ENCODE peak calls at places on chromosomes 5 and 9, in four cellular contexts. K is HepG2, W is H1, L is SK-N-SH. V is an unnamed sample.

GRCh38 chr5:58135571-58136335 is 324.1 kb downstream of the PLK2 start:
- DNase-seq in L (no peak), K (no peak), W (no peak), V (no peak)

GRCh38 chr9:126564716-126565115 is 49.0 kb upstream of the LMX1B start:
- DNase-seq in L (peak), K (no peak), W (no peak), V (no peak)

GRCh38 chr9:118963674-118964073 is 405.6 kb downstream of the BRINP1 start:
- DNase-seq in K (no peak), L (no peak), W (no peak), V (no peak)

GRCh38 chr5:17190242-17190778 is 27.1 kb upstream of the BASP1 start:
- DNase-seq in W (no peak), K (peak), L (peak), V (peak)

GRCh38 chr9:83141887-83142286 is 78.9 kb upstream of the RASEF start:
- DNase-seq in K (no peak), W (no peak), L (no peak), V (no peak)

GRCh38 chr5:143094087-143094511 is 309.4 kb downstream of the NR3C1 start:
- DNase-seq in L (no peak), W (peak), K (no peak), V (no peak)

GRCh38 chr5:117131048-117131679 is 556.5 kb upstream of the SEMA6A start:
- DNase-seq in L (no peak), W (no peak), K (no peak), V (no peak)

GRCh38 chr5:134590992-134591659 is 41.5 kb downstream of the SAR1B start:
- DNase-seq in W (no peak), L (no peak), K (peak), V (peak)

GRCh38 chr9:93112116-93112863 is 16.3 kb downstream of the CARD19 start:
- DNase-seq in W (no peak), K (peak), L (no peak), V (no peak)

GRCh38 chr9:82489579-82489915 is 501.0 kb downstream of the SPATA31D1 start:
- DNase-seq in K (no peak), L (no peak), W (no peak), V (no peak)

GRCh38 chr5:138697720-138698360 is 55.4 kb upstream of the CTNNA1 start:
- DNase-seq in L (peak), K (no peak), W (no peak), V (no peak)

GRCh38 chr9:129197978-129198736 is 20.1 kb upstream of the IER5L start:
- DNase-seq in L (no peak), K (no peak), W (no peak), V (no peak)

GRCh38 chr5:16493261-16493660 is 27.7 kb upstream of the ZNF622 start:
- DNase-seq in W (no peak), K (no peak), L (no peak), V (no peak)

GRCh38 chr9:129143031-129143441 is 31.8 kb downstream of the PTPA start:
- DNase-seq in W (peak), L (peak), K (peak), V (peak)

GRCh38 chr9:13569706-13570423 is 290.4 kb upstream of the MPDZ start:
- DNase-seq in L (no peak), W (no peak), K (no peak), V (no peak)

GRCh38 chr5:10301266-10301665 is 6.4 kb downstream of the CMBL start:
- DNase-seq in K (no peak), L (no peak), W (no peak), V (no peak)

GRCh38 chr9:15831384-15831783 is 278.5 kb downstream of the CCDC171 start:
- DNase-seq in K (no peak), L (no peak), W (no peak), V (no peak)

GRCh38 chr9:15834541-15834940 is 281.7 kb downstream of the CCDC171 start:
- DNase-seq in W (no peak), L (no peak), K (no peak), V (no peak)

GRCh38 chr9:15837079-15837679 is 284.3 kb downstream of the CCDC171 start:
- DNase-seq in K (peak), W (no peak), L (peak), V (peak)
- TF ChIP-seq JUND in K (no peak), W (no peak), L (no peak), V (no peak)

DNA sequence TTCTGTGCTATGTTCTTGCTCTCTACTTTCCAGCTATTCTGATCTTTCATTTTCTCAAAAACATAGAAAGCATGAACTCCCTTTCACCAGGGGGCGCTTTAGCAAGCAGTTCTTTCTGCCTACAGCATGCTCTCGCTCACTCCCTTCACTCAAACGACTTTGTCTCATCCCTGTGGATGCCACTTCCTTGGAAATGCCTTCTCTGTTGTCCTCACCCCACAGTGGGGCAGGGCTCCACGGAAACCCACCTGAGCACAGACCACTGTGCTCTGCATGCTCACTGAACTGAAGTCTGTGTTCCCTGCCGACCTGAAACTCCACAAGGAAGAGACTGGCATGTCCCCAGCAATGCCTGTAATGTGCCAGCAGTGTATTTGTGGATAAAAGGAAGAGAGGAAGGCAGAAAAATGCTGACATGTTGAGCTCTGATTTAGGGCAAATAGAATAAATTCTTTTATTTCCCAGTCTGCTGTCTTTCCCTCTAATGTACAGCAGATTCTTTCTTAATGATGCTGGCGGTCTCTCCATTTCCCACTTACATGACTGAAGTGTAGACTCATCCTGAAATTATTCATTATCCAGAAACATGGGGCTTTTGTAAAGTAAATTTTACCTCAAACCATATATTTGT is 4.9 kb upstream of the ROR2 start:
- DNase-seq in K (peak), W (peak), L (peak), V (peak)
- TF ChIP-seq JUND in K (no peak), W (no peak), L (no peak), V (no peak)

DNA sequence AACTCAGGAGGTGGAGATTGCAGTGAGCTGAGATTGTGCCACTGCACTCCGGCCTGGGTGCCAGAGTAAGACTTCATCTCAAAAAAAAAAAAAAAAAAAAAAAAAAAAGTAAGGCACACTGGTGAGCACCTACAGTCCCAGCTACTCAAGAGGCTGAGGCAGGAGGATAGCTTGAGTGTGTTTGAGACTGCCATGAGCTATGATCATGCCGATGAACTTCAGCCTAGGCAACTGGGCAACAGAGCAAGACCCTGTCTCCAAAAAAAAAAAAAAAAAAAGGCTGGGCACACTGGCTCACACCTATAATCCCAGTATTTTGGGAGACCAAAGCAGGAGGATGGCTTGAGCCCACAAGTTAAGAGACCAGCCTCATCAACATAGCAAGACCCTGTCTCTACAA is 20.3 kb downstream of the UIMC1 start:
- DNase-seq in W (no peak), L (no peak), K (no peak), V (no peak)
- TF ChIP-seq JUND in W (no peak), L (no peak), K (no peak), V (no peak)

GRCh38 chr9:99870126-99870525 is 36.3 kb upstream of the STX17 start:
- DNase-seq in W (no peak), K (no peak), L (no peak), V (no peak)
- TF ChIP-seq JUND in W (no peak), K (no peak), L (no peak), V (no peak)

GRCh38 chr5:41967401-41967800 is 42.3 kb downstream of the FBXO4 start:
- DNase-seq in W (no peak), L (no peak), K (no peak), V (no peak)

GRCh38 chr5:41966706-41967105 is 41.6 kb downstream of the FBXO4 start:
- DNase-seq in L (no peak), K (no peak), W (no peak), V (no peak)

GRCh38 chr5:41961736-41962135 is 36.7 kb downstream of the FBXO4 start:
- DNase-seq in L (no peak), K (no peak), W (no peak), V (no peak)

GRCh38 chr5:41960481-41960880 is 35.4 kb downstream of the FBXO4 start:
- DNase-seq in K (no peak), W (no peak), L (no peak), V (no peak)

GRCh38 chr5:41962491-41962890 is 37.4 kb downstream of the FBXO4 start:
- DNase-seq in L (no peak), W (no peak), K (no peak), V (no peak)
- TF ChIP-seq JUND in L (no peak), W (no peak), K (no peak), V (no peak)

GRCh38 chr5:31731016-31731415 is 92.1 kb downstream of the PDZD2 start:
- DNase-seq in K (no peak), W (no peak), L (no peak), V (no peak)
- TF ChIP-seq JUND in K (no peak), W (no peak), L (no peak), V (no peak)

GRCh38 chr9:88828492-88828974 is 162.7 kb upstream of the S1PR3 start:
- DNase-seq in K (no peak), W (no peak), L (peak), V (no peak)

GRCh38 chr9:88824711-88825110 is 166.6 kb upstream of the S1PR3 start:
- DNase-seq in K (no peak), W (no peak), L (no peak), V (no peak)

GRCh38 chr9:88828018-88828417 is 163.2 kb upstream of the S1PR3 start:
- DNase-seq in W (no peak), L (peak), K (no peak), V (no peak)

GRCh38 chr9:88826181-88826580 is 165.1 kb upstream of the S1PR3 start:
- DNase-seq in L (no peak), K (no peak), W (no peak), V (no peak)

DNA sequence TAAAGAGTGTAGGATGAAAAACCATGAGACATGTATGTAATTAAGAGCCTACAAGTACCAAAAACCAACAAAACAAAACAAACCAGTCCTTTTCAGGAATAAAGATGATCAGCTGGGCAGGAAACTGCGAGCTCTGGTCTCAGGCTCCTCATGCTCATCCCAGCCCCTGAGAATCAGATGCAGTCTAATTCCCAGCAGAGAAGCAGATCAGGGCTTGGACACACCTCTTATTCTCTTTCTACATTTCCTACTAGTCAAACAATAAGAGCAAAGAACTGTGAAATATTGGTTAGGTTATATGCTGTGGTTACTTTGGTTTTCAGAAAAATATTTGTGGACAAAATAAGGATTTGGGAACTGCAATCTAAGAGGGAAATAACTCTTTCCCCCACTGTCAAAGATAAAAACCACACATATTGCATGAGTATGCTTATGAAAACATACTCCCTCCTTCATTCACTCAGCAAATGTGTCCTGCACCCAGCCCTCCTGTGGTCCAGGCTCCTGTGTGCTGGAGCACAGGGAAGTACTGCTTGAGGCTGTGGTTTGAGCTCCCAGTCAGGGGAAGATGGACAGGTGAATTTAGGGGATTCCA is 164.5 kb upstream of the S1PR3 start:
- DNase-seq in K (no peak), W (no peak), L (no peak), V (no peak)
- TF ChIP-seq JUND in K (no peak), W (no peak), L (peak), V (no peak)

DNA sequence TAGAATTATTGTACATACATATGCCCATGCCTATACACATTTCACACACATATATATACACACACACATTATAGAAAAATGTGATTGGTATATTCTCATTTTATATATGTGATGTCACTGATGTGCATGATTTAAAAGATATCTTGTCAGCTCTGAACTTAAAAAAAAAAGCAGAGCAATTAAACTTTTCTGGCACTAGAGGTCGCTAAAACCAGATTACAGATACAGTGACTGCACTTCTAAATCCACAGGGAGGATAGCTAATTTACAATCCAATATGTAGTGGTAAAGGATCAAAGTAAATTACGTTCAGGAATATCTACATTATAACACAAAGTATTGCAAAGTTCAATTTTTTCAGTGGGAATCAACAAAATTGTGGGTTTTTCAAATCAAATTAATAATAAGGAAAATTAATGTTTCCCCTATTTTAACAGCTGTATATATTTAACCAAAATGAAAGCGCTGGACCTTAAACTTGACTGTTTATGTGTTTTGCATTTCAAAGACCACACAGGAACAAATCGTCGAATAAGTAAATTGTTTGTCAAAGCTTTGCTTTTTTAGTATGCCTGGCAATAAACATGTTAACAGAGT is 1201.2 kb upstream of the C9orf72 start:
- DNase-seq in L (peak), W (no peak), K (peak), V (peak)
- TF ChIP-seq JUND in L (no peak), W (no peak), K (no peak), V (no peak)

GRCh38 chr5:179880066-179880650 is 21.5 kb upstream of the MRNIP start:
- DNase-seq in W (no peak), L (no peak), K (no peak), V (no peak)

GRCh38 chr5:179879690-179880010 is 21.0 kb upstream of the MRNIP start:
- DNase-seq in K (no peak), L (peak), W (no peak), V (no peak)

GRCh38 chr5:179875741-179876667 is 17.4 kb upstream of the MRNIP start:
- DNase-seq in K (no peak), W (no peak), L (no peak), V (no peak)

GRCh38 chr5:179879003-179879689 is 20.5 kb upstream of the MRNIP start:
- DNase-seq in K (no peak), L (no peak), W (no peak), V (no peak)

DNA sequence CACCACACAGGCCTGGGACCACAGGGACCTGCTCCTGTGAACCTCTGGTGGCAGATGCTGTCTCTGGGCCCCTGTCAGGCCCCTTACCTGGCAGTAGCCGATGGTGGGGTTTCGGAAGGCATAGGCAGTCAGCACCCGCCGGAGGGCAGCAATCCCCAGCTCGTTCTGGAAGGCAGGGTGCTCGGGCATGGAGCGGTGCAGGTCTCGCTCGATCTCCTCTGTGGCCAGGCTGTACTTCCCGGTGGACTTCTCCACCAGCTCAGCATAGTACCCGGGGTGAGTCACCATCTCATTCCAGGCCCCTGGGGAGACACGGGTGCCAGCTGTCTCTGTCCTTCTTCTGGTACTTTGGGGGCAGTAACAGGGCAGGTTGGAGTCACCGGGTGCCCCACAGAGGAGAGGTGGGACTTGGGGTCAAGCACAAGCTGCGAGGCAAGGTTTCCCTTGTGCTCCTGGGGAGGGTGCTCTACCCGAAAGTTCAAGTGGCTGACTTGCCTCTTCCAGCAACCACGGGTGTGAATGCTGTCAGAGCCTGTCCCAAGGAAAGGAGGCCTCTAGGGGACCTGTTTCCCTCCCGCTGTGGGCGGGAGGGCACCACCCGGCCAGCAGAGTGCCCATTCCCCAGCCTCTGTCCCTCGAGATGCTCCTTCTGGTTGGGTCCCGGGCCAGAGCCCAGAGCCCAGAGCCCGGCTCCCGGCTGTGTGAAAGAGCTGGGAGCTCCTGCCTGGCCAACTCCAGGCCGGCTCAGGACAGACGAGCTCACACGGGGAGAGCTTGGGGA is 19.8 kb upstream of the MRNIP start:
- DNase-seq in W (no peak), K (no peak), L (no peak), V (no peak)
- TF ChIP-seq JUND in W (no peak), K (no peak), L (no peak), V (no peak)

DNA sequence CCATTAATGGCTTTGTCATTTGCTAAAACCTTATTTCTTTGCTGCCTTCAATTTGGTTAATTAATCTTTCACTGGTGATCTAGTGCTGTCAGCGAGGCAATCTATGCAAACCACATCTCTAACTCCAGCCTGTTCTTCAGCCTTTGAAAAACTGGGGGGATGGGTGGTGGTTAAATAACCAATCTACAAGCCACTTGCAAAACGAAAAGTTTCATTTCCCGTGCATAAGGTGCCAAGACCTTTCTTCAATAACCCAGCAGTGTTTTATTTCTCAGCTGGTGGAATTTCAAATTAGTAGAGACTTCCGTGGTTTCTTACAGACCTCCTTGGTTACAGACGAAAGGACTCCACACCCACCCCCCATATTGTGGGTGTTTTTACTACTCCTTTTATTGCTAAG is 379.5 kb downstream of the MLLT3 start:
- DNase-seq in K (no peak), W (no peak), L (no peak), V (no peak)
- TF ChIP-seq JUND in K (no peak), W (no peak), L (no peak), V (no peak)